ENCODE peak calls at places on chromosomes 1 and 21, in nine cellular contexts. One of them, this sample, is unnamed.
A peak's percentile ranks its signal among the peaks of the same experiment; 100 is the strongest.

GRCh38 chr21:39647476-39647875 is 34.7 kb downstream of the B3GALT5 start:
- DNase-seq in midbrain: no peak
- DNase-seq in foreskin melanocyte: no peak
- DNase-seq in amniotic epithelial cell: peak; percentile 90
- DNase-seq in astrocyte of the spinal cord: peak; percentile 78
- DNase-seq in activated T-helper 1 cell treated with Interleukin-2 at 50 U/mL for 16 hours: no peak
- DNase-seq in activated T-helper 9 cell treated with anti-CD3 and anti-CD28 coated beads, Interleukin-2, amount 50 U/mL, for 16 hours: no peak
- DNase-seq in activated CD8-positive, alpha-beta memory T cell treated with anti-CD3 and anti-CD28 coated beads for 24 hours: no peak
- DNase-seq in hypothalamus: no peak
- DNase-seq in this sample: no peak

GRCh38 chr1:43885311-43885801 is 48.2 kb upstream of the ARTN start:
- DNase-seq in midbrain: no peak
- DNase-seq in foreskin melanocyte: no peak
- DNase-seq in amniotic epithelial cell: no peak
- DNase-seq in astrocyte of the spinal cord: no peak
- DNase-seq in activated T-helper 1 cell treated with Interleukin-2 at 50 U/mL for 16 hours: no peak
- DNase-seq in activated T-helper 9 cell treated with anti-CD3 and anti-CD28 coated beads, Interleukin-2, amount 50 U/mL, for 16 hours: no peak
- DNase-seq in activated CD8-positive, alpha-beta memory T cell treated with anti-CD3 and anti-CD28 coated beads for 24 hours: no peak
- DNase-seq in hypothalamus: no peak
- DNase-seq in this sample: no peak

GRCh38 chr1:66283583-66284041 is 250.3 kb upstream of the SGIP1 start:
- DNase-seq in midbrain: no peak
- DNase-seq in foreskin melanocyte: no peak
- DNase-seq in amniotic epithelial cell: peak; percentile 89
- DNase-seq in astrocyte of the spinal cord: peak; percentile 74
- DNase-seq in activated T-helper 1 cell treated with Interleukin-2 at 50 U/mL for 16 hours: no peak
- DNase-seq in activated T-helper 9 cell treated with anti-CD3 and anti-CD28 coated beads, Interleukin-2, amount 50 U/mL, for 16 hours: no peak
- DNase-seq in activated CD8-positive, alpha-beta memory T cell treated with anti-CD3 and anti-CD28 coated beads for 24 hours: no peak
- DNase-seq in hypothalamus: no peak
- DNase-seq in this sample: no peak

GRCh38 chr1:210822897-210823296 is 311.1 kb downstream of the KCNH1 start:
- DNase-seq in midbrain: peak; percentile 7
- DNase-seq in foreskin melanocyte: no peak
- DNase-seq in amniotic epithelial cell: no peak
- DNase-seq in astrocyte of the spinal cord: peak; percentile 17
- DNase-seq in activated T-helper 1 cell treated with Interleukin-2 at 50 U/mL for 16 hours: no peak
- DNase-seq in activated T-helper 9 cell treated with anti-CD3 and anti-CD28 coated beads, Interleukin-2, amount 50 U/mL, for 16 hours: no peak
- DNase-seq in activated CD8-positive, alpha-beta memory T cell treated with anti-CD3 and anti-CD28 coated beads for 24 hours: no peak
- DNase-seq in hypothalamus: no peak
- DNase-seq in this sample: no peak

GRCh38 chr1:159177273-159177907 is 6.0 kb downstream of the CADM3 start:
- DNase-seq in midbrain: no peak
- DNase-seq in foreskin melanocyte: no peak
- DNase-seq in amniotic epithelial cell: peak; percentile 79
- DNase-seq in astrocyte of the spinal cord: peak; percentile 73
- DNase-seq in activated T-helper 1 cell treated with Interleukin-2 at 50 U/mL for 16 hours: no peak
- DNase-seq in activated T-helper 9 cell treated with anti-CD3 and anti-CD28 coated beads, Interleukin-2, amount 50 U/mL, for 16 hours: no peak
- DNase-seq in activated CD8-positive, alpha-beta memory T cell treated with anti-CD3 and anti-CD28 coated beads for 24 hours: no peak
- DNase-seq in hypothalamus: no peak
- DNase-seq in this sample: peak; percentile 90

GRCh38 chr1:98732985-98733781 is 71.7 kb downstream of the SNX7 start:
- DNase-seq in midbrain: no peak
- DNase-seq in foreskin melanocyte: no peak
- DNase-seq in amniotic epithelial cell: no peak
- DNase-seq in astrocyte of the spinal cord: no peak
- DNase-seq in activated T-helper 1 cell treated with Interleukin-2 at 50 U/mL for 16 hours: no peak
- DNase-seq in activated T-helper 9 cell treated with anti-CD3 and anti-CD28 coated beads, Interleukin-2, amount 50 U/mL, for 16 hours: no peak
- DNase-seq in activated CD8-positive, alpha-beta memory T cell treated with anti-CD3 and anti-CD28 coated beads for 24 hours: no peak
- DNase-seq in hypothalamus: no peak
- DNase-seq in this sample: no peak

GRCh38 chr21:44793269-44794030 is 8.2 kb downstream of the UBE2G2 start:
- DNase-seq in midbrain: peak; percentile 56
- DNase-seq in foreskin melanocyte: peak; percentile 44
- DNase-seq in amniotic epithelial cell: peak; percentile 54
- DNase-seq in astrocyte of the spinal cord: peak; percentile 62
- DNase-seq in activated T-helper 1 cell treated with Interleukin-2 at 50 U/mL for 16 hours: peak; percentile 22
- DNase-seq in activated T-helper 9 cell treated with anti-CD3 and anti-CD28 coated beads, Interleukin-2, amount 50 U/mL, for 16 hours: peak; percentile 25
- DNase-seq in activated CD8-positive, alpha-beta memory T cell treated with anti-CD3 and anti-CD28 coated beads for 24 hours: peak; percentile 67
- DNase-seq in hypothalamus: peak; percentile 27
- DNase-seq in this sample: peak; percentile 76

GRCh38 chr1:212315184-212315583 is 30.0 kb downstream of the PPP2R5A start:
- DNase-seq in midbrain: no peak
- DNase-seq in foreskin melanocyte: no peak
- DNase-seq in amniotic epithelial cell: no peak
- DNase-seq in astrocyte of the spinal cord: no peak
- DNase-seq in activated T-helper 1 cell treated with Interleukin-2 at 50 U/mL for 16 hours: no peak
- DNase-seq in activated T-helper 9 cell treated with anti-CD3 and anti-CD28 coated beads, Interleukin-2, amount 50 U/mL, for 16 hours: no peak
- DNase-seq in activated CD8-positive, alpha-beta memory T cell treated with anti-CD3 and anti-CD28 coated beads for 24 hours: no peak
- DNase-seq in hypothalamus: no peak
- DNase-seq in this sample: no peak

GRCh38 chr21:34916446-34916845 is 132.7 kb downstream of the RUNX1 start:
- DNase-seq in midbrain: no peak
- DNase-seq in foreskin melanocyte: no peak
- DNase-seq in amniotic epithelial cell: peak; percentile 58
- DNase-seq in astrocyte of the spinal cord: no peak
- DNase-seq in activated T-helper 1 cell treated with Interleukin-2 at 50 U/mL for 16 hours: no peak
- DNase-seq in activated T-helper 9 cell treated with anti-CD3 and anti-CD28 coated beads, Interleukin-2, amount 50 U/mL, for 16 hours: no peak
- DNase-seq in activated CD8-positive, alpha-beta memory T cell treated with anti-CD3 and anti-CD28 coated beads for 24 hours: no peak
- DNase-seq in hypothalamus: no peak
- DNase-seq in this sample: peak; percentile 50

GRCh38 chr1:212162635-212163034 is 122.6 kb upstream of the PPP2R5A start:
- DNase-seq in midbrain: no peak
- DNase-seq in foreskin melanocyte: no peak
- DNase-seq in amniotic epithelial cell: peak; percentile 92
- DNase-seq in astrocyte of the spinal cord: peak; percentile 71
- DNase-seq in activated T-helper 1 cell treated with Interleukin-2 at 50 U/mL for 16 hours: no peak
- DNase-seq in activated T-helper 9 cell treated with anti-CD3 and anti-CD28 coated beads, Interleukin-2, amount 50 U/mL, for 16 hours: no peak
- DNase-seq in activated CD8-positive, alpha-beta memory T cell treated with anti-CD3 and anti-CD28 coated beads for 24 hours: no peak
- DNase-seq in hypothalamus: no peak
- DNase-seq in this sample: no peak

GRCh38 chr1:2269922-2270259 is 41.8 kb downstream of the SKI start:
- DNase-seq in midbrain: no peak
- DNase-seq in foreskin melanocyte: no peak
- DNase-seq in amniotic epithelial cell: no peak
- DNase-seq in astrocyte of the spinal cord: no peak
- DNase-seq in activated T-helper 1 cell treated with Interleukin-2 at 50 U/mL for 16 hours: no peak
- DNase-seq in activated T-helper 9 cell treated with anti-CD3 and anti-CD28 coated beads, Interleukin-2, amount 50 U/mL, for 16 hours: no peak
- DNase-seq in activated CD8-positive, alpha-beta memory T cell treated with anti-CD3 and anti-CD28 coated beads for 24 hours: no peak
- DNase-seq in hypothalamus: no peak
- DNase-seq in this sample: no peak

GRCh38 chr1:172883387-172883791 is 167.4 kb downstream of the TNFSF18 start:
- DNase-seq in midbrain: no peak
- DNase-seq in foreskin melanocyte: no peak
- DNase-seq in amniotic epithelial cell: peak; percentile 28
- DNase-seq in astrocyte of the spinal cord: no peak
- DNase-seq in activated T-helper 1 cell treated with Interleukin-2 at 50 U/mL for 16 hours: no peak
- DNase-seq in activated T-helper 9 cell treated with anti-CD3 and anti-CD28 coated beads, Interleukin-2, amount 50 U/mL, for 16 hours: no peak
- DNase-seq in activated CD8-positive, alpha-beta memory T cell treated with anti-CD3 and anti-CD28 coated beads for 24 hours: no peak
- DNase-seq in hypothalamus: no peak
- DNase-seq in this sample: peak; percentile 40

GRCh38 chr1:88773540-88774150 is 89.6 kb downstream of the PKN2 start:
- DNase-seq in midbrain: no peak
- DNase-seq in foreskin melanocyte: no peak
- DNase-seq in amniotic epithelial cell: peak; percentile 60
- DNase-seq in astrocyte of the spinal cord: peak; percentile 66
- DNase-seq in activated T-helper 1 cell treated with Interleukin-2 at 50 U/mL for 16 hours: no peak
- DNase-seq in activated T-helper 9 cell treated with anti-CD3 and anti-CD28 coated beads, Interleukin-2, amount 50 U/mL, for 16 hours: no peak
- DNase-seq in activated CD8-positive, alpha-beta memory T cell treated with anti-CD3 and anti-CD28 coated beads for 24 hours: no peak
- DNase-seq in hypothalamus: no peak
- DNase-seq in this sample: peak; percentile 26

GRCh38 chr1:25568090-25568833 is 24.9 kb downstream of the LDLRAP1 start:
- DNase-seq in midbrain: peak; percentile 67
- DNase-seq in foreskin melanocyte: no peak
- DNase-seq in amniotic epithelial cell: peak; percentile 81
- DNase-seq in astrocyte of the spinal cord: peak; percentile 72
- DNase-seq in activated T-helper 1 cell treated with Interleukin-2 at 50 U/mL for 16 hours: no peak
- DNase-seq in activated T-helper 9 cell treated with anti-CD3 and anti-CD28 coated beads, Interleukin-2, amount 50 U/mL, for 16 hours: no peak
- DNase-seq in activated CD8-positive, alpha-beta memory T cell treated with anti-CD3 and anti-CD28 coated beads for 24 hours: no peak
- DNase-seq in hypothalamus: no peak
- DNase-seq in this sample: peak; percentile 51

GRCh38 chr1:172758242-172758641 is 99.3 kb downstream of the FASLG start:
- DNase-seq in midbrain: no peak
- DNase-seq in foreskin melanocyte: no peak
- DNase-seq in amniotic epithelial cell: no peak
- DNase-seq in astrocyte of the spinal cord: no peak
- DNase-seq in activated T-helper 1 cell treated with Interleukin-2 at 50 U/mL for 16 hours: no peak
- DNase-seq in activated T-helper 9 cell treated with anti-CD3 and anti-CD28 coated beads, Interleukin-2, amount 50 U/mL, for 16 hours: no peak
- DNase-seq in activated CD8-positive, alpha-beta memory T cell treated with anti-CD3 and anti-CD28 coated beads for 24 hours: no peak
- DNase-seq in hypothalamus: no peak
- DNase-seq in this sample: no peak

GRCh38 chr1:224251741-224252146 is 68.7 kb downstream of the DEGS1 start:
- DNase-seq in midbrain: no peak
- DNase-seq in foreskin melanocyte: no peak
- DNase-seq in amniotic epithelial cell: no peak
- DNase-seq in astrocyte of the spinal cord: no peak
- DNase-seq in activated T-helper 1 cell treated with Interleukin-2 at 50 U/mL for 16 hours: no peak
- DNase-seq in activated T-helper 9 cell treated with anti-CD3 and anti-CD28 coated beads, Interleukin-2, amount 50 U/mL, for 16 hours: no peak
- DNase-seq in activated CD8-positive, alpha-beta memory T cell treated with anti-CD3 and anti-CD28 coated beads for 24 hours: no peak
- DNase-seq in hypothalamus: no peak
- DNase-seq in this sample: peak; percentile 75

GRCh38 chr1:99004270-99005141 is at the start of gene PLPPR5:
- DNase-seq in midbrain: no peak
- DNase-seq in foreskin melanocyte: no peak
- DNase-seq in amniotic epithelial cell: peak; percentile 7
- DNase-seq in astrocyte of the spinal cord: no peak
- DNase-seq in activated T-helper 1 cell treated with Interleukin-2 at 50 U/mL for 16 hours: no peak
- DNase-seq in activated T-helper 9 cell treated with anti-CD3 and anti-CD28 coated beads, Interleukin-2, amount 50 U/mL, for 16 hours: no peak
- DNase-seq in activated CD8-positive, alpha-beta memory T cell treated with anti-CD3 and anti-CD28 coated beads for 24 hours: peak; percentile 63
- DNase-seq in hypothalamus: peak; percentile 18
- DNase-seq in this sample: peak; percentile 41

GRCh38 chr1:42908046-42908445 is 50.6 kb downstream of the SLC2A1 start:
- DNase-seq in midbrain: no peak
- DNase-seq in foreskin melanocyte: no peak
- DNase-seq in amniotic epithelial cell: no peak
- DNase-seq in astrocyte of the spinal cord: no peak
- DNase-seq in activated T-helper 1 cell treated with Interleukin-2 at 50 U/mL for 16 hours: no peak
- DNase-seq in activated T-helper 9 cell treated with anti-CD3 and anti-CD28 coated beads, Interleukin-2, amount 50 U/mL, for 16 hours: no peak
- DNase-seq in activated CD8-positive, alpha-beta memory T cell treated with anti-CD3 and anti-CD28 coated beads for 24 hours: no peak
- DNase-seq in hypothalamus: no peak
- DNase-seq in this sample: no peak

GRCh38 chr1:14869197-14869596 is 270.7 kb downstream of the KAZN start:
- DNase-seq in midbrain: no peak
- DNase-seq in foreskin melanocyte: no peak
- DNase-seq in amniotic epithelial cell: no peak
- DNase-seq in astrocyte of the spinal cord: peak; percentile 8
- DNase-seq in activated T-helper 1 cell treated with Interleukin-2 at 50 U/mL for 16 hours: no peak
- DNase-seq in activated T-helper 9 cell treated with anti-CD3 and anti-CD28 coated beads, Interleukin-2, amount 50 U/mL, for 16 hours: no peak
- DNase-seq in activated CD8-positive, alpha-beta memory T cell treated with anti-CD3 and anti-CD28 coated beads for 24 hours: no peak
- DNase-seq in hypothalamus: no peak
- DNase-seq in this sample: no peak

GRCh38 chr1:247760456-247760855 is at the start of gene OR1C1:
- DNase-seq in midbrain: no peak
- DNase-seq in foreskin melanocyte: no peak
- DNase-seq in amniotic epithelial cell: no peak
- DNase-seq in astrocyte of the spinal cord: no peak
- DNase-seq in activated T-helper 1 cell treated with Interleukin-2 at 50 U/mL for 16 hours: no peak
- DNase-seq in activated T-helper 9 cell treated with anti-CD3 and anti-CD28 coated beads, Interleukin-2, amount 50 U/mL, for 16 hours: no peak
- DNase-seq in activated CD8-positive, alpha-beta memory T cell treated with anti-CD3 and anti-CD28 coated beads for 24 hours: no peak
- DNase-seq in hypothalamus: no peak
- DNase-seq in this sample: no peak

GRCh38 chr21:37530901-37531351 is 164.4 kb downstream of the DYRK1A start:
- DNase-seq in midbrain: no peak
- DNase-seq in foreskin melanocyte: no peak
- DNase-seq in amniotic epithelial cell: no peak
- DNase-seq in astrocyte of the spinal cord: no peak
- DNase-seq in activated T-helper 1 cell treated with Interleukin-2 at 50 U/mL for 16 hours: no peak
- DNase-seq in activated T-helper 9 cell treated with anti-CD3 and anti-CD28 coated beads, Interleukin-2, amount 50 U/mL, for 16 hours: no peak
- DNase-seq in activated CD8-positive, alpha-beta memory T cell treated with anti-CD3 and anti-CD28 coated beads for 24 hours: no peak
- DNase-seq in hypothalamus: no peak
- DNase-seq in this sample: no peak

GRCh38 chr1:116777831-116778830 is 23.9 kb downstream of the CD2 start:
- DNase-seq in midbrain: no peak
- DNase-seq in foreskin melanocyte: peak; percentile 85
- DNase-seq in amniotic epithelial cell: peak; percentile 2
- DNase-seq in astrocyte of the spinal cord: peak; percentile 85
- DNase-seq in activated T-helper 1 cell treated with Interleukin-2 at 50 U/mL for 16 hours: no peak
- DNase-seq in activated T-helper 9 cell treated with anti-CD3 and anti-CD28 coated beads, Interleukin-2, amount 50 U/mL, for 16 hours: no peak
- DNase-seq in activated CD8-positive, alpha-beta memory T cell treated with anti-CD3 and anti-CD28 coated beads for 24 hours: no peak
- DNase-seq in hypothalamus: no peak
- DNase-seq in this sample: peak; percentile 22